ENCODE peak calls at places on chromosomes 4 and X, in five cellular contexts. A is sigmoid colon, K is SK-N-SH, P is thyroid gland, J is right lobe of liver. Y is an unnamed sample.

GRCh38 chr4:168516841-168517240 is 20.0 kb downstream of the PALLD start:
- DNase-seq in A (no peak), K (no peak), P (peak; percentile 44), J (no peak), Y (no peak)

GRCh38 chrX:18389968-18390367 is 35.4 kb upstream of the CDKL5 start:
- DNase-seq in A (no peak), K (no peak), P (no peak), J (no peak), Y (no peak)

GRCh38 chr4:52877694-52878093 is 15.6 kb downstream of the RASL11B start:
- DNase-seq in A (no peak), K (no peak), P (no peak), J (no peak), Y (no peak)

GRCh38 chrX:50333308-50333707 is 128.7 kb downstream of the CCNB3 start:
- DNase-seq in A (no peak), K (no peak), P (peak; percentile 79), J (no peak), Y (no peak)

GRCh38 chr4:110865611-110866254 is 242.9 kb upstream of the PITX2 start:
- DNase-seq in A (no peak), K (no peak), P (no peak), J (no peak), Y (no peak)

GRCh38 chr4:76439491-76439890 is 4.5 kb downstream of the SHROOM3 start:
- DNase-seq in A (no peak), K (no peak), P (no peak), J (no peak), Y (no peak)

GRCh38 chr4:139978692-139979091 is 175.3 kb downstream of the MAML3 start:
- DNase-seq in A (no peak), K (no peak), P (no peak), J (no peak), Y (no peak)

GRCh38 chrX:55357236-55357635 is 92.5 kb upstream of the PAGE3 start:
- DNase-seq in A (no peak), K (no peak), P (no peak), J (no peak), Y (no peak)

GRCh38 chr4:2822461-2823300 is 21.0 kb upstream of the ADD1 start:
- DNase-seq in A (peak; percentile 58), K (no peak), P (no peak), J (peak; percentile 52), Y (no peak)

GRCh38 chr4:45455217-45455616 is 668.6 kb downstream of the GABRG1 start:
- DNase-seq in A (no peak), K (no peak), P (no peak), J (no peak), Y (no peak)

GRCh38 chr4:6763330-6763851 is 19.1 kb upstream of the KIAA0232 start:
- DNase-seq in A (no peak), K (no peak), P (no peak), J (no peak), Y (no peak)

GRCh38 chr4:3851881-3852280 is 85.7 kb downstream of the ADRA2C start:
- DNase-seq in A (no peak), K (no peak), P (no peak), J (no peak), Y (no peak)

GRCh38 chr4:152485726-152486276 is 50.1 kb downstream of the FBXW7 start:
- DNase-seq in A (no peak), K (no peak), P (no peak), J (no peak), Y (no peak)

GRCh38 chr4:26780524-26780923 is 80.1 kb upstream of the STIM2 start:
- DNase-seq in A (no peak), K (no peak), P (no peak), J (no peak), Y (no peak)

GRCh38 chr4:80646061-80646460 is 310.5 kb downstream of the CFAP299 start:
- DNase-seq in A (no peak), K (no peak), P (no peak), J (no peak), Y (no peak)

GRCh38 chr4:174753031-174753430 is 76.0 kb downstream of the GLRA3 start:
- DNase-seq in A (no peak), K (no peak), P (no peak), J (no peak), Y (no peak)

GRCh38 chr4:77819836-77820679 is 890 bp upstream of the CNOT6L start:
- DNase-seq in A (peak; percentile 94), K (peak; percentile 94), P (peak; percentile 93), J (peak; percentile 97), Y (peak; percentile 92)
- TF ChIP-seq CTCF in A (no peak), K (peak; percentile 6), P (no peak), J (no peak), Y (no peak)

GRCh38 chr4:121177238-121178137 is 13.4 kb upstream of the TNIP3 start:
- DNase-seq in A (no peak), K (no peak), P (no peak), J (no peak), Y (no peak)
- H3K4me3 ChIP-seq in A (no peak overlapping the region), K (no peak overlapping the region), P (no peak overlapping the region), J (no peak overlapping the region), Y (no peak overlapping the region)

DNA sequence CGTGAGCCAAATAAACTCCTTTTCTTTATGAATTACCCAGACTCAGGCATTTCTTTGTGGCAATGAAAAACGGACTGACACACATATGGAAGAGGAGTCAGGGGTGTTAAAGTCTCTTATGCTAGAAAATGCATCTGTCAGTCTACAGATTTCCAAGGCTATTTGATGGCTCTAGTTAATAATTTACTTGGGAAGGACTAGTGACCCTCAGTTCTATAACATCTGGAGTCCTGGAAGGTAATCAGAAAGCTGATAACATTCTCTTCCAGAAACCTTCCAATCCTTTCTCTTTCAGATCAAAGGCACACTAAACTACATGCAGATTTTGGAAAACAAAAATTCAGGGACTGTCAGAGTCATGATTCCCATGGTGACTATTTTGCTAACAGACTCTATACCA is 142.0 kb upstream of the TEX13D start:
- DNase-seq in A (no peak), K (no peak), P (no peak), J (no peak), Y (no peak)
- H3K27me3 ChIP-seq in A (no peaks in the 10 kb centered on the region), K (no peaks in the 10 kb centered on the region), P (no peaks in the 10 kb centered on the region), J (no peaks in the 10 kb centered on the region), Y (peaks cover 27% of the 10 kb centered on the region)

GRCh38 chr4:27790911-27791310 is 930.3 kb downstream of the STIM2 start:
- DNase-seq in A (no peak), K (no peak), P (no peak), J (no peak), Y (no peak)

GRCh38 chr4:27791640-27792039 is 931.0 kb downstream of the STIM2 start:
- DNase-seq in A (no peak), K (no peak), P (no peak), J (no peak), Y (no peak)

GRCh38 chr4:27787195-27787594 is 926.6 kb downstream of the STIM2 start:
- DNase-seq in A (no peak), K (no peak), P (no peak), J (no peak), Y (no peak)

DNA sequence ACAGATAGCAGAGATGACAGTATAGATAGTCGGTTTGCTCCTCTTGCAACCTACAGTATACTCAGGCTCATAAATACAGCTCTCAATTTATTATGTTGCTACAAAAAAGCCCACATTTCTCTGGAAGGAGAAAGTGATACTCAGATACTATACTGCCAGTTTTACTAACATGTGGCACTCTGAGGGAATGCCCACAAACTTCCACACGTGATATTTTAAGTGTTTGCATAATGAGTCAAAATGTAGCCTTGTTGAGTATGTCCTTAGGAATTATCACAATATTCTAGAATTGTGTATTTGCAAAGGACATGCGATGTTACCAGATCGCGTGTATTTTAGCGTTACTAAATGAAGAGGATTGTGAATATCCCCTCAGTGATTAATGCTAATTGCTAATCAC is 929.1 kb downstream of the STIM2 start:
- DNase-seq in A (no peak), K (no peak), P (no peak), J (no peak), Y (no peak)
- TF ChIP-seq CTCF in A (no peak), K (no peak), P (no peak), J (no peak), Y (no peak)